ENCODE peak calls at places on chromosome 15, in seven cellular contexts. X, O, K, Q, R, I and E are unnamed samples.

GRCh38 chr15:36544518-36545383 is 34.7 kb upstream of the CDIN1 start:
- DNase-seq in X (no peak), Q (no peak), K (no peak), I (no peak), R (no peak), O (no peak), E (no peak)

GRCh38 chr15:42203891-42204290 is 4.2 kb downstream of the VPS39 start:
- DNase-seq in R (no peak), X (no peak), Q (no peak), I (no peak), K (no peak), O (no peak), E (no peak)

GRCh38 chr15:93037341-93038063 is 51.5 kb downstream of the RGMA start:
- DNase-seq in X (peak; percentile 62), O (peak; percentile 63), K (peak; percentile 75), R (no peak), I (no peak), Q (peak; percentile 74), E (no peak)

GRCh38 chr15:90531147-90531546 is 1.4 kb downstream of the CRTC3 start:
- DNase-seq in R (peak; percentile 24), X (no peak), Q (no peak), K (no peak), O (no peak), I (no peak), E (no peak)

GRCh38 chr15:47997712-47998111 is 123.1 kb upstream of the SLC24A5 start:
- DNase-seq in O (no peak), I (no peak), K (no peak), R (no peak), Q (no peak), X (no peak), E (no peak)

GRCh38 chr15:94327356-94327936 is 96.1 kb downstream of the MCTP2 start:
- DNase-seq in X (no peak), R (peak; percentile 9), O (no peak), Q (no peak), K (no peak), I (no peak), E (no peak)

GRCh38 chr15:91411570-91411969 is 311.5 kb downstream of the SV2B start:
- DNase-seq in K (no peak), X (no peak), R (no peak), I (no peak), O (no peak), Q (no peak), E (no peak)

GRCh38 chr15:91882858-91883586 is 29.5 kb downstream of the SLCO3A1 start:
- DNase-seq in Q (no peak), R (no peak), O (no peak), I (no peak), K (peak; percentile 66), X (no peak), E (peak; percentile 88)

GRCh38 chr15:41936649-41937567 is 35.4 kb downstream of the EHD4 start:
- DNase-seq in O (no peak), I (no peak), K (peak; percentile 70), R (no peak), Q (peak; percentile 79), X (no peak), E (no peak)

GRCh38 chr15:89356634-89357298 is 22.1 kb upstream of the POLG start:
- DNase-seq in Q (no peak), R (no peak), X (peak; percentile 48), I (no peak), K (no peak), O (no peak), E (peak; percentile 33)

GRCh38 chr15:99105516-99106341 is 849 bp downstream of the SYNM start:
- DNase-seq in Q (peak; percentile 58), R (no peak), K (peak; percentile 59), I (peak; percentile 57), O (peak; percentile 40), X (peak; percentile 82), E (peak; percentile 81)

GRCh38 chr15:63347074-63347859 is 34.4 kb downstream of the CA12 start:
- DNase-seq in X (no peak), R (no peak), I (no peak), O (no peak), Q (no peak), K (no peak), E (no peak)

GRCh38 chr15:54681578-54681977 is 515.2 kb downstream of the RSL24D1 start:
- DNase-seq in I (no peak), X (no peak), Q (no peak), O (no peak), R (no peak), K (no peak), E (no peak)

DNA sequence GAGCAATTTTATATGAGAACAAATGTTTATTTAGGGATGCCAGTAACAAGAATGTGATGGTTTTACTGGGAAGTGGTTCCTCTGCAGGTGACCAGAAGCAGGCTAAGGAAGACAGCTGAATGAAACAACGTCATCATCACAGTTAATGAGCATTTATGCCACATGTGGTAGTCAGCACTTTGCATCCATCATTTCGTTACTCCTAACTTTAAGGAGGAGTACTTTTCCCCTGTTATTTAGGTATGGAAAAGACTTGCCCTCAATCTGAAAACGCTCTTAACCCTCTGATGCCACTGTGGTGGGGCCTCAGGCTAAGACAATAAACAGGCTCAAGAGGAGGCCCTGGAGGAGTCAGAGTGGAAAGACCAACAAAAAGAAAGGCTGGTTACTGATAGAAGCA is 31.2 kb downstream of the INTS14 start:
- DNase-seq in X (no peak), I (no peak), K (no peak), O (no peak), R (no peak), Q (no peak), E (no peak)
- H3K36me3 ChIP-seq in X (peaks cover 42% of the 10 kb centered on the region), I (peaks cover 86% of the 10 kb centered on the region), K (peaks cover 96% of the 10 kb centered on the region), O (peaks cover 33% of the 10 kb centered on the region), R (peaks cover 88% of the 10 kb centered on the region), Q (peaks cover 64% of the 10 kb centered on the region), E (peaks cover 89% of the 10 kb centered on the region)

GRCh38 chr15:58014040-58014439 is 51.5 kb downstream of the ALDH1A2 start:
- DNase-seq in K (no peak), I (no peak), Q (no peak), R (peak; percentile 56), O (no peak), X (no peak), E (no peak)

GRCh38 chr15:58017869-58018268 is 47.6 kb downstream of the ALDH1A2 start:
- DNase-seq in O (no peak), I (no peak), K (no peak), R (no peak), X (no peak), Q (no peak), E (no peak)

GRCh38 chr15:58014470-58014869 is 51.0 kb downstream of the ALDH1A2 start:
- DNase-seq in I (no peak), K (no peak), X (no peak), O (no peak), R (no peak), Q (no peak), E (no peak)

GRCh38 chr15:58015565-58015964 is 49.9 kb downstream of the ALDH1A2 start:
- DNase-seq in O (no peak), Q (no peak), R (no peak), X (no peak), K (no peak), I (no peak), E (no peak)

GRCh38 chr15:58016776-58017175 is 48.7 kb downstream of the ALDH1A2 start:
- DNase-seq in O (no peak), X (no peak), R (no peak), I (no peak), K (no peak), Q (no peak), E (no peak)
- H3K36me3 ChIP-seq in O (no peaks in the 10 kb centered on the region), X (no peaks in the 10 kb centered on the region), R (peaks cover 46% of the 10 kb centered on the region), I (no peaks in the 10 kb centered on the region), K (no peaks in the 10 kb centered on the region), Q (no peaks in the 10 kb centered on the region), E (no peaks in the 10 kb centered on the region)

DNA sequence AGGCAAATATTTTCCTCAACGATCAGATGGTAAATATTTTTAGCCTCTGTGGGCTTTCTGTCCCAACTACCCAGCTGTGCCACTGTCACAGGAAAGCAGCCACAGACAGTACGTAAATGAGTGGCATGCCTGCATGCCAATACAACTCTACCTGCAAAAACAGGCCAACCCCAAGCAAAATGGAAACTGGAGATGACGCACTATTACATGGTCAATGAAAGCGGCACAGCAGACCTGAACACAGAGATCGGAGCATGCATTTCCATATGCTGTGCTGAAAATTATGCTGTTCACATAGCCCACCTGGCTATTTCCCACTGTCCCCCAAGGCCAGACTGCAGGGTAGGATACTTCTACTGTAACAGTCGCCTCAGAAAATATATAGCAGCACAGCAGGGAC is 57.8 kb downstream of the HERC2 start:
- DNase-seq in X (no peak), Q (no peak), O (no peak), R (no peak), I (no peak), K (no peak), E (no peak)
- H3K36me3 ChIP-seq in X (peaks cover 69% of the 10 kb centered on the region), Q (peaks cover 52% of the 10 kb centered on the region), O (peaks cover 71% of the 10 kb centered on the region), R (peaks cover 90% of the 10 kb centered on the region), I (peaks cover 70% of the 10 kb centered on the region), K (peaks cover 88% of the 10 kb centered on the region), E (peaks cover 33% of the 10 kb centered on the region)

DNA sequence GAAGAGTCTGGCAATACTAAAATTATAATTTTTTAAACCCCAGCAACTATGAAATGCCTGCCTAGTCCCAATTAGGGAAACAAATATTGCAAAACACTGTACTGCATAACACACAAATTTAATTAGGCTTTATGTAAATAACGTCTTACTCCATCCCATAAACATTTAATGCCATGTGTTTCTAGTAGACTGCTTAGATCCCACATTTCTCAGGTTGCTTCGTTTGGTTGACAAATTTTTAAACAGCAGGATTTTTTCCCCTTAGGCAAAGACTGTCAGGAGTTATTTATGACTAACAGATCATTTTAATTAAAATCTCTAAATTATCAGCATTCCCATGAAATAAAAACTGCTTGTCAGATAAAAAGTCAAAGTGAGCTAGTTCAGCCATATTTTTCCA is 29.9 kb downstream of the EIF2AK4 start:
- DNase-seq in K (no peak), O (no peak), Q (no peak), X (no peak), R (no peak), I (no peak), E (no peak)
- H3K36me3 ChIP-seq in K (peaks cover 75% of the 10 kb centered on the region), O (peaks cover 37% of the 10 kb centered on the region), Q (peaks cover 32% of the 10 kb centered on the region), X (peaks cover 20% of the 10 kb centered on the region), R (peaks cover 57% of the 10 kb centered on the region), I (peaks cover 55% of the 10 kb centered on the region), E (peaks cover 60% of the 10 kb centered on the region)

DNA sequence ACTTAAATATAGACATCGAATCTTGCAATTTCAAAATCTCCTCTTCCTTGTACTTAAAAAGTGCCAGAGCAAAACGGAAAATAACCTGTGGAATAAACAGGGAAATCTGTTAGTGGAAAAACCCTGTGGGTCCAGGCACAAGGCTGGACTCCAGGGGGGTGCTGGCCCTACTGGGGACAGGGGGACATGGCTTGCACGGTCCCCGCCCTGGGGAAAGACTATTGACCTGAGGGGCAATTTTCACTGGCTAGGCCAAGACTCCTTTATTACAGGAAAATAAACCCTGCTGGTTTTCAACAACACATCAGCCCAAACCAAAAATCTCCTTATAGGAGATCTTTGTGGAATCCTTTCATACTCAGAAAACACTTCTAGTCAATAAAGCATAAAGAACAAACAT is 75.9 kb downstream of the TBC1D2B start:
- DNase-seq in O (no peak), Q (no peak), K (no peak), I (no peak), X (no peak), R (no peak), E (no peak)
- H3K36me3 ChIP-seq in O (peaks cover 49% of the 10 kb centered on the region), Q (peaks cover 30% of the 10 kb centered on the region), K (peaks cover 95% of the 10 kb centered on the region), I (peaks cover 72% of the 10 kb centered on the region), X (peaks cover 18% of the 10 kb centered on the region), R (peaks cover 16% of the 10 kb centered on the region), E (peaks cover 19% of the 10 kb centered on the region)

GRCh38 chr15:46732060-46732459 is 985.2 kb upstream of the SEMA6D start:
- DNase-seq in K (no peak), R (no peak), I (no peak), Q (no peak), X (no peak), O (no peak), E (no peak)
- H3K36me3 ChIP-seq in K (no peaks in the 10 kb centered on the region), R (no peaks in the 10 kb centered on the region), I (no peaks in the 10 kb centered on the region), Q (no peaks in the 10 kb centered on the region), X (no peaks in the 10 kb centered on the region), O (no peaks in the 10 kb centered on the region), E (no peaks in the 10 kb centered on the region)

GRCh38 chr15:25106209-25106608 is 151.4 kb downstream of the SNRPN start:
- DNase-seq in O (no peak), Q (no peak), R (no peak), I (no peak), X (no peak), K (no peak), E (no peak)
- H3K36me3 ChIP-seq in O (peaks cover 91% of the 10 kb centered on the region), Q (peaks cover 88% of the 10 kb centered on the region), R (no peaks in the 10 kb centered on the region), I (peaks cover 66% of the 10 kb centered on the region), X (peaks cover 11% of the 10 kb centered on the region), K (peaks cover 34% of the 10 kb centered on the region), E (no peaks in the 10 kb centered on the region)